ENCODE peak calls at places on chromosomes 7 and 10, in five cellular contexts. G, P, O, V and C are unnamed samples.

GRCh38 chr7:117402109-117402508 is 25.2 kb downstream of the ASZ1 start:
- DNase-seq in G (no peak), P (no peak), O (no peak), V (no peak), C (no peak)

GRCh38 chr7:131231381-131232220 is 96.1 kb upstream of the MKLN1 start:
- DNase-seq in G (peak; percentile 82), P (no peak), O (peak; percentile 85), V (peak; percentile 10), C (peak; percentile 20)

GRCh38 chr10:129589546-129589945 is 122.5 kb downstream of the MGMT start:
- DNase-seq in G (no peak), P (no peak), O (no peak), V (no peak), C (no peak)

GRCh38 chr10:64316833-64317232 is 795.6 kb downstream of the REEP3 start:
- DNase-seq in G (no peak), P (no peak), O (no peak), V (no peak), C (no peak)

GRCh38 chr10:62025901-62026879 is 124.7 kb downstream of the ARID5B start:
- DNase-seq in G (no peak), P (no peak), O (no peak), V (no peak), C (no peak)

GRCh38 chr7:3960045-3960772 is 659.2 kb downstream of the SDK1 start:
- DNase-seq in G (no peak), P (no peak), O (no peak), V (no peak), C (no peak)

GRCh38 chr10:78433063-78433717 is 399.5 kb downstream of the RPS24 start:
- DNase-seq in G (no peak), P (no peak), O (no peak), V (no peak), C (no peak)

GRCh38 chr10:89690027-89690426 is 11.4 kb upstream of the KIF20B start:
- DNase-seq in G (no peak), P (no peak), O (no peak), V (no peak), C (no peak)

GRCh38 chr10:97499561-97500296 is 1.0 kb downstream of the UBTD1 start:
- DNase-seq in G (no peak), P (peak; percentile 40), O (peak; percentile 84), V (peak; percentile 76), C (peak; percentile 47)

GRCh38 chr10:118255355-118255754 is 86.8 kb downstream of the FAM204A start:
- DNase-seq in G (no peak), P (no peak), O (no peak), V (no peak), C (no peak)

GRCh38 chr10:131111007-131111406 is 200.5 kb downstream of the TCERG1L start:
- DNase-seq in G (no peak), P (no peak), O (peak; percentile 40), V (no peak), C (no peak)

GRCh38 chr7:16463520-16463919 is 2.0 kb downstream of the SOSTDC1 start:
- DNase-seq in G (no peak), P (no peak), O (no peak), V (no peak), C (no peak)

GRCh38 chr7:16462618-16463017 is 2.9 kb downstream of the SOSTDC1 start:
- DNase-seq in G (no peak), P (no peak), O (no peak), V (no peak), C (no peak)

GRCh38 chr7:16460789-16461465 is 4.6 kb downstream of the SOSTDC1 start:
- DNase-seq in G (no peak), P (no peak), O (no peak), V (no peak), C (no peak)

GRCh38 chr7:16466087-16466472 is 542 bp upstream of the SOSTDC1 start:
- DNase-seq in G (no peak), P (no peak), O (no peak), V (no peak), C (no peak)

DNA sequence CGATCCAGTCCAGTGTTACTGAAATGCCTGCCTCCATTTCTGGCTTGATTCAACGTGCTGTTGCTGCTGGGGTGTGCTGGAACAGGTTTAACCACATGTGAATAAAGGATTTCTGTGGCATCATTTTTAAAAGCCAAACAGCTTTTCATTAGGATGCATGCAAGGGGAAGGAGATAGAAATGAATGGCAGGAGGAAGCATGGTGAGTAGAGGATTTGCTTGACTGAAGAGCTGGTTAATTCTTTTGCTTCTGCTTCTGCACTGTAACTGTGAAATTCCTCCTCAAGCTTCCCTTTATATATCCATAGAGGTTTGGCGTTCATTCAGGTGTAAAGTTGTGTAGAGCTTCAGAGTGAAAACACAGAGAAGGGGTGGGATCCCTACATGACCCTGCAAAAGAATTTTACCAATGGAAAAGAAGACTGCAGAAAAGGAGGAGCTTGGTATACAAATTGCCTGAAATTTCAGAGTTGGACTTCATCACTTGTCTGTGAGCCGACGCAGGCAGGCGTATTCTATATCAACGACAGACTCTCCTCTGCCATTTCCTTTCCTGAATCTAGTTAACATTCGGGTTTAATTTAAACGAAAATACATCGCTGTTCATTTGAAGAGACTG is at the start of gene SOSTDC1:
- DNase-seq in G (no peak), P (peak; percentile 9), O (no peak), V (peak; percentile 7), C (no peak)
- TF ChIP-seq POLR2A in G (no peak), P (no peak), O (no peak), V (no peak), C (no peak)

GRCh38 chr7:99504603-99505323 is at the start of gene ZKSCAN5:
- DNase-seq in G (peak; percentile 84), P (peak; percentile 97), O (peak; percentile 98), V (peak; percentile 98), C (peak; percentile 98)
- TF ChIP-seq POLR2A in G (peak; percentile 94), P (peak; percentile 27), O (peak; percentile 10), V (peak; percentile 32), C (peak; percentile 87)

GRCh38 chr10:1183033-1183396 is 126.8 kb downstream of the WDR37 start:
- DNase-seq in G (no peak), P (no peak), O (peak; percentile 58), V (no peak), C (no peak)
- TF ChIP-seq POLR2A in G (no peak), P (no peak), O (no peak), V (no peak), C (no peak)

DNA sequence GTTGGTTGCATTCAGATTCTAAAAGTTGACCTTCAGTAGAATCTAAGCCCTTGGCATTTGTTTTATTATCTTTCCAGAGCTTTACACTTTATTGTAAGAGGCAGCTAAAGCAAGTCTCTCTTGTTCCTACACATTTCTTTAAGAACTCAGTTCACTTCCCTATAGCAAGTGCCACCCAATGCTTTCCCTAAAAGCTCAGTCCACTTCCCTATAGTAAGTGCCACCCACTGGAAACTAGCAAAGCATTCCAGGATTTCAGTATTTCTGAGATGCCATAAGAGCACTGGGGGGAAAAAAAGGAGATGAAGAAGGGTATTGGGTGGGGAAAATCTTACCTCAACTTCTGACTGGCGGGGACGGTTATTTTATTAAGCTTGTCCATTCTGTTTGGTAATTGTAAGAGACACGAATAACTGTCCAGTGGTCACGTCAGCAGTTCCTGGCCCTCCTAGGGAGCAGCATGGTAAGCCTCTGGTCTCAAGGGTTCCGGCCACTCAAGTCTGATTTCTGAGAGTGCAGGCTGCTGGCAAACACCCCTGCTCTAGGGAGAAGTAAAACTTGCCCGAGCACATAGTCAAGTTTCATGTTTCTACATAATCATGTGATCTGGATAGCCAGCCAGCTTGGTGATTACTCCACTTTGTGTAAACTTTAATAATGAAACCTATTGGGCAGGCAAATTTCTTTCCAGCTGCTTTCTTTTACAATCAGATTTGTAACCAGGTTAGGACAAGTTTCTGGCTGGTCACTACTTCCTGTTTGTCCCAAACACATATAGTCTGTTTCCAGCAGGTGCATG is at the start of gene BLNK:
- DNase-seq in G (peak; percentile 92), P (peak; percentile 96), O (peak; percentile 82), V (peak; percentile 92), C (no peak)
- TF ChIP-seq POLR2A in G (peak; percentile 93), P (no peak), O (no peak), V (peak; percentile 71), C (no peak)

GRCh38 chr7:99403764-99404163 is 4.6 kb downstream of the PDAP1 start:
- DNase-seq in G (no peak), P (no peak), O (no peak), V (no peak), C (no peak)
- TF ChIP-seq POLR2A in G (no peak), P (no peak), O (no peak), V (no peak), C (no peak)

GRCh38 chr10:11895598-11895997 is 72.4 kb downstream of the PROSER2 start:
- DNase-seq in G (no peak), P (no peak), O (no peak), V (no peak), C (no peak)

GRCh38 chr10:11898033-11898371 is 74.8 kb downstream of the PROSER2 start:
- DNase-seq in G (no peak), P (no peak), O (no peak), V (no peak), C (no peak)

GRCh38 chr10:11898372-11899066 is 75.4 kb downstream of the PROSER2 start:
- DNase-seq in G (no peak), P (peak; percentile 44), O (peak; percentile 51), V (peak; percentile 82), C (peak; percentile 90)

GRCh38 chr10:11895108-11895466 is 71.9 kb downstream of the PROSER2 start:
- DNase-seq in G (no peak), P (no peak), O (peak; percentile 42), V (no peak), C (no peak)

GRCh38 chr10:11896549-11897200 is 73.5 kb downstream of the PROSER2 start:
- DNase-seq in G (no peak), P (no peak), O (peak; percentile 6), V (no peak), C (peak; percentile 56)
- TF ChIP-seq POLR2A in G (no peak), P (no peak), O (no peak), V (no peak), C (no peak)

GRCh38 chr7:70636169-70636568 is 495.8 kb upstream of the GALNT17 start:
- DNase-seq in G (no peak), P (no peak), O (no peak), V (no peak), C (no peak)

GRCh38 chr7:70640266-70640833 is 491.6 kb upstream of the GALNT17 start:
- DNase-seq in G (no peak), P (no peak), O (no peak), V (no peak), C (no peak)

GRCh38 chr7:70635633-70636032 is 496.3 kb upstream of the GALNT17 start:
- DNase-seq in G (no peak), P (no peak), O (no peak), V (no peak), C (no peak)

GRCh38 chr7:70637726-70638125 is 494.2 kb upstream of the GALNT17 start:
- DNase-seq in G (no peak), P (no peak), O (no peak), V (no peak), C (no peak)

GRCh38 chr7:70638381-70639128 is 493.4 kb upstream of the GALNT17 start:
- DNase-seq in G (no peak), P (no peak), O (no peak), V (no peak), C (no peak)
- TF ChIP-seq POLR2A in G (no peak), P (no peak), O (no peak), V (no peak), C (no peak)